ENCODE peak calls at places on chromosomes 7 and 10, in nine cellular contexts. One of them, this sample, is unnamed.

GRCh38 chr7:29161226-29161625 is 14.9 kb upstream of the CPVL start:
- DNase-seq in choroid plexus epithelial cell: no peak
- DNase-seq in stomach: no peak
- DNase-seq in GM06990: no peak
- DNase-seq in CD4-positive, alpha-beta memory T cell: no peak
- DNase-seq in A549: no peak
- DNase-seq in left ventricle myocardium inferior: no peak
- DNase-seq in heart right ventricle: no peak
- DNase-seq in right atrium auricular region: no peak
- DNase-seq in this sample: no peak

GRCh38 chr7:50663396-50664102 is 98.3 kb upstream of the DDC start:
- DNase-seq in right atrium auricular region: no peak
- DNase-seq in CD4-positive, alpha-beta memory T cell: no peak
- DNase-seq in stomach: no peak
- DNase-seq in heart right ventricle: no peak
- DNase-seq in left ventricle myocardium inferior: no peak
- DNase-seq in GM06990: no peak
- DNase-seq in A549: no peak
- DNase-seq in choroid plexus epithelial cell: no peak
- DNase-seq in this sample: no peak

GRCh38 chr7:24169077-24169624 is 114.8 kb upstream of the NPY start:
- DNase-seq in left ventricle myocardium inferior: no peak
- DNase-seq in right atrium auricular region: no peak
- DNase-seq in heart right ventricle: no peak
- DNase-seq in GM06990: no peak
- DNase-seq in A549: no peak
- DNase-seq in CD4-positive, alpha-beta memory T cell: no peak
- DNase-seq in stomach: no peak
- DNase-seq in choroid plexus epithelial cell: no peak
- DNase-seq in this sample: no peak

GRCh38 chr7:150857276-150858055 is 5.1 kb downstream of the AOC1 start:
- DNase-seq in left ventricle myocardium inferior: no peak
- DNase-seq in heart right ventricle: no peak
- DNase-seq in GM06990: no peak
- DNase-seq in CD4-positive, alpha-beta memory T cell: no peak
- DNase-seq in stomach: no peak
- DNase-seq in right atrium auricular region: no peak
- DNase-seq in choroid plexus epithelial cell: no peak
- DNase-seq in A549: no peak
- DNase-seq in this sample: peak; percentile 65

GRCh38 chr10:52469970-52470705 is 156.1 kb downstream of the DKK1 start:
- DNase-seq in right atrium auricular region: no peak
- DNase-seq in choroid plexus epithelial cell: no peak
- DNase-seq in heart right ventricle: no peak
- DNase-seq in A549: no peak
- DNase-seq in CD4-positive, alpha-beta memory T cell: no peak
- DNase-seq in stomach: no peak
- DNase-seq in left ventricle myocardium inferior: no peak
- DNase-seq in GM06990: no peak
- DNase-seq in this sample: no peak

GRCh38 chr7:27611043-27611442 is 51.6 kb downstream of the HIBADH start:
- DNase-seq in left ventricle myocardium inferior: no peak
- DNase-seq in choroid plexus epithelial cell: no peak
- DNase-seq in GM06990: no peak
- DNase-seq in CD4-positive, alpha-beta memory T cell: no peak
- DNase-seq in right atrium auricular region: no peak
- DNase-seq in A549: no peak
- DNase-seq in stomach: no peak
- DNase-seq in heart right ventricle: no peak
- DNase-seq in this sample: no peak

GRCh38 chr7:121516791-121517305 is 120.7 kb upstream of the FAM3C start:
- DNase-seq in right atrium auricular region: no peak
- DNase-seq in A549: no peak
- DNase-seq in heart right ventricle: no peak
- DNase-seq in left ventricle myocardium inferior: no peak
- DNase-seq in GM06990: no peak
- DNase-seq in choroid plexus epithelial cell: no peak
- DNase-seq in CD4-positive, alpha-beta memory T cell: no peak
- DNase-seq in stomach: no peak
- DNase-seq in this sample: no peak

GRCh38 chr10:130251766-130252165 is 115.6 kb downstream of the GLRX3 start:
- DNase-seq in GM06990: no peak
- DNase-seq in stomach: no peak
- DNase-seq in CD4-positive, alpha-beta memory T cell: no peak
- DNase-seq in right atrium auricular region: peak; percentile 11
- DNase-seq in choroid plexus epithelial cell: no peak
- DNase-seq in left ventricle myocardium inferior: no peak
- DNase-seq in heart right ventricle: no peak
- DNase-seq in A549: no peak
- DNase-seq in this sample: no peak

GRCh38 chr7:138814806-138815332 is 16.9 kb upstream of the ATP6V0A4 start:
- DNase-seq in left ventricle myocardium inferior: no peak
- DNase-seq in CD4-positive, alpha-beta memory T cell: no peak
- DNase-seq in GM06990: no peak
- DNase-seq in choroid plexus epithelial cell: peak; percentile 23
- DNase-seq in right atrium auricular region: no peak
- DNase-seq in heart right ventricle: no peak
- DNase-seq in stomach: no peak
- DNase-seq in A549: no peak
- DNase-seq in this sample: no peak

GRCh38 chr10:8233049-8233448 is 178.6 kb downstream of the GATA3 start:
- DNase-seq in CD4-positive, alpha-beta memory T cell: no peak
- DNase-seq in left ventricle myocardium inferior: no peak
- DNase-seq in right atrium auricular region: no peak
- DNase-seq in A549: no peak
- DNase-seq in GM06990: no peak
- DNase-seq in choroid plexus epithelial cell: no peak
- DNase-seq in stomach: no peak
- DNase-seq in heart right ventricle: no peak
- DNase-seq in this sample: no peak

GRCh38 chr10:23198940-23199767 is 7.0 kb downstream of the PTF1A start:
- DNase-seq in A549: peak; percentile 18
- DNase-seq in heart right ventricle: no peak
- DNase-seq in choroid plexus epithelial cell: no peak
- DNase-seq in CD4-positive, alpha-beta memory T cell: no peak
- DNase-seq in right atrium auricular region: no peak
- DNase-seq in left ventricle myocardium inferior: no peak
- DNase-seq in stomach: no peak
- DNase-seq in GM06990: peak; percentile 29
- DNase-seq in this sample: no peak

GRCh38 chr10:123354521-123354920 is 200.3 kb downstream of the BUB3 start:
- DNase-seq in GM06990: no peak
- DNase-seq in left ventricle myocardium inferior: no peak
- DNase-seq in choroid plexus epithelial cell: no peak
- DNase-seq in heart right ventricle: no peak
- DNase-seq in A549: no peak
- DNase-seq in stomach: no peak
- DNase-seq in right atrium auricular region: no peak
- DNase-seq in CD4-positive, alpha-beta memory T cell: no peak
- DNase-seq in this sample: no peak

GRCh38 chr10:95201736-95202135 is 7.7 kb downstream of the ACSM6 start:
- DNase-seq in heart right ventricle: no peak
- DNase-seq in GM06990: no peak
- DNase-seq in stomach: no peak
- DNase-seq in A549: peak; percentile 60
- DNase-seq in CD4-positive, alpha-beta memory T cell: no peak
- DNase-seq in right atrium auricular region: no peak
- DNase-seq in left ventricle myocardium inferior: no peak
- DNase-seq in choroid plexus epithelial cell: peak; percentile 53
- DNase-seq in this sample: no peak

GRCh38 chr10:26805567-26806245 is 55.1 kb downstream of the ABI1 start:
- DNase-seq in choroid plexus epithelial cell: peak; percentile 53
- DNase-seq in right atrium auricular region: no peak
- DNase-seq in A549: no peak
- DNase-seq in heart right ventricle: no peak
- DNase-seq in left ventricle myocardium inferior: no peak
- DNase-seq in CD4-positive, alpha-beta memory T cell: no peak
- DNase-seq in GM06990: no peak
- DNase-seq in stomach: no peak
- DNase-seq in this sample: no peak
- H3K4me3 ChIP-seq in choroid plexus epithelial cell: no peak overlapping the region
- H3K4me3 ChIP-seq in right atrium auricular region: no peak overlapping the region
- H3K4me3 ChIP-seq in A549: no peak overlapping the region
- H3K4me3 ChIP-seq in heart right ventricle: no peak overlapping the region
- H3K4me3 ChIP-seq in left ventricle myocardium inferior: no peak overlapping the region
- H3K4me3 ChIP-seq in CD4-positive, alpha-beta memory T cell: no peak overlapping the region
- H3K4me3 ChIP-seq in GM06990: no peak overlapping the region
- H3K4me3 ChIP-seq in stomach: no peak overlapping the region
- H3K4me3 ChIP-seq in this sample: no peak overlapping the region

GRCh38 chr10:101132636-101133473 is 1.8 kb downstream of the TLX1 start:
- DNase-seq in left ventricle myocardium inferior: no peak
- DNase-seq in stomach: no peak
- DNase-seq in A549: no peak
- DNase-seq in CD4-positive, alpha-beta memory T cell: no peak
- DNase-seq in GM06990: no peak
- DNase-seq in right atrium auricular region: no peak
- DNase-seq in choroid plexus epithelial cell: no peak
- DNase-seq in heart right ventricle: no peak
- DNase-seq in this sample: peak; percentile 34

GRCh38 chr10:101133489-101134298 is 2.6 kb downstream of the TLX1 start:
- DNase-seq in stomach: no peak
- DNase-seq in A549: no peak
- DNase-seq in CD4-positive, alpha-beta memory T cell: no peak
- DNase-seq in right atrium auricular region: no peak
- DNase-seq in choroid plexus epithelial cell: no peak
- DNase-seq in left ventricle myocardium inferior: no peak
- DNase-seq in GM06990: no peak
- DNase-seq in heart right ventricle: no peak
- DNase-seq in this sample: peak; percentile 64

GRCh38 chr10:101130141-101130540 is 959 bp upstream of the TLX1 start:
- DNase-seq in CD4-positive, alpha-beta memory T cell: no peak
- DNase-seq in GM06990: no peak
- DNase-seq in left ventricle myocardium inferior: no peak
- DNase-seq in heart right ventricle: no peak
- DNase-seq in stomach: no peak
- DNase-seq in choroid plexus epithelial cell: no peak
- DNase-seq in A549: no peak
- DNase-seq in right atrium auricular region: no peak
- DNase-seq in this sample: no peak

GRCh38 chr10:101131962-101132635 is 999 bp downstream of the TLX1 start:
- DNase-seq in choroid plexus epithelial cell: no peak
- DNase-seq in GM06990: no peak
- DNase-seq in heart right ventricle: no peak
- DNase-seq in stomach: no peak
- DNase-seq in right atrium auricular region: no peak
- DNase-seq in A549: no peak
- DNase-seq in left ventricle myocardium inferior: no peak
- DNase-seq in CD4-positive, alpha-beta memory T cell: no peak
- DNase-seq in this sample: no peak

GRCh38 chr10:101130984-101131961 is at the start of gene TLX1:
- DNase-seq in choroid plexus epithelial cell: no peak
- DNase-seq in heart right ventricle: peak; percentile 38
- DNase-seq in left ventricle myocardium inferior: no peak
- DNase-seq in stomach: peak; percentile 57
- DNase-seq in A549: no peak
- DNase-seq in CD4-positive, alpha-beta memory T cell: no peak
- DNase-seq in GM06990: no peak
- DNase-seq in right atrium auricular region: no peak
- DNase-seq in this sample: no peak
- H3K4me3 ChIP-seq in choroid plexus epithelial cell: no peak within 1 kb of the TSS
- H3K4me3 ChIP-seq in heart right ventricle: no peak within 1 kb of the TSS
- H3K4me3 ChIP-seq in left ventricle myocardium inferior: peak within 1 kb of the TSS; percentile 61
- H3K4me3 ChIP-seq in stomach: peak within 1 kb of the TSS; percentile 29
- H3K4me3 ChIP-seq in A549: peak within 1 kb of the TSS; percentile 33
- H3K4me3 ChIP-seq in CD4-positive, alpha-beta memory T cell: no peak within 1 kb of the TSS
- H3K4me3 ChIP-seq in GM06990: no peak within 1 kb of the TSS
- H3K4me3 ChIP-seq in right atrium auricular region: peak within 1 kb of the TSS; percentile 14
- H3K4me3 ChIP-seq in this sample: peak within 1 kb of the TSS; percentile 32

DNA sequence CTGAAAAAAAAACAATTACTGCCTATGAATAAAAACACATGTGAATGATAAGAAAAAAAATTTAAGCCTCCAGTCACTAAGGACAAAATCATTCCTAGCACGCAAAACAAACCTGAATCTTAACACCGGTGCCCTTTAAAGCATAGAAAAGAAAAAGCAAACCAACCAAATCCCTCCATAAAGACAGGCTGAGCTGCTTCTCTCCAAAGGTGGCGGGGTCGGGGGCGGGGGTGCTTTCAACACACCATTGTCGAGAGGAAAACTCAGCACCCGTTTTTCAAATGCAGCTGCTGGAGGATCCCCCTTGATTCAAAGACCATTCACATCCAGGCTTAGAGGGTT is 1.4 kb downstream of the ST8SIA6 start:
- DNase-seq in right atrium auricular region: no peak
- DNase-seq in CD4-positive, alpha-beta memory T cell: no peak
- DNase-seq in stomach: no peak
- DNase-seq in left ventricle myocardium inferior: no peak
- DNase-seq in GM06990: no peak
- DNase-seq in A549: peak; percentile 27
- DNase-seq in heart right ventricle: no peak
- DNase-seq in choroid plexus epithelial cell: no peak
- DNase-seq in this sample: no peak
- H3K4me3 ChIP-seq in right atrium auricular region: peak overlapping the region; percentile 35
- H3K4me3 ChIP-seq in CD4-positive, alpha-beta memory T cell: no peak overlapping the region
- H3K4me3 ChIP-seq in stomach: peak overlapping the region; percentile 41
- H3K4me3 ChIP-seq in left ventricle myocardium inferior: peak overlapping the region; percentile 72
- H3K4me3 ChIP-seq in GM06990: no peak overlapping the region
- H3K4me3 ChIP-seq in A549: peak overlapping the region; percentile 74
- H3K4me3 ChIP-seq in heart right ventricle: no peak overlapping the region
- H3K4me3 ChIP-seq in choroid plexus epithelial cell: peak overlapping the region; percentile 57
- H3K4me3 ChIP-seq in this sample: peak overlapping the region; percentile 49

DNA sequence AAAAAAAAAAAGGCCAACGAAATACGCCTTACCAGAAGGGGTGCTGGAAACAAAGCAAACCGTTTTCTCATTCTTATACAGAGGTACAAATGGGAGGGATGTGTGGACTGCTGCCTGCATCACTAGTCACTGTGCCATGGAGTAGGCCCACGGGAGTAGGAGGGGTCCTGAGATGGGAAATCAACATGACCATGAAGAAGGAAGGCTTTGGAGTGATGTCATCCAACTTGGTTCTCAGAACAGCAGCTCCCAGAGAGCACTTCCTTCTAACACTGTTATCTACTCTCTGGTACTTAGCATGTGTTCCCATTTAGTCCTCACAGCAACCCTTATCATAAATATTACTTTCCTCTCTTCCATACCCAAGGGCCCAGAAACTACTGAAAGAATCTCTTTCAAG is 60.0 kb upstream of the LRGUK start:
- DNase-seq in GM06990: no peak
- DNase-seq in A549: no peak
- DNase-seq in heart right ventricle: no peak
- DNase-seq in right atrium auricular region: no peak
- DNase-seq in CD4-positive, alpha-beta memory T cell: no peak
- DNase-seq in stomach: no peak
- DNase-seq in choroid plexus epithelial cell: no peak
- DNase-seq in left ventricle myocardium inferior: no peak
- DNase-seq in this sample: no peak
- H3K4me3 ChIP-seq in GM06990: no peak overlapping the region
- H3K4me3 ChIP-seq in A549: no peak overlapping the region
- H3K4me3 ChIP-seq in heart right ventricle: no peak overlapping the region
- H3K4me3 ChIP-seq in right atrium auricular region: no peak overlapping the region
- H3K4me3 ChIP-seq in CD4-positive, alpha-beta memory T cell: no peak overlapping the region
- H3K4me3 ChIP-seq in stomach: no peak overlapping the region
- H3K4me3 ChIP-seq in choroid plexus epithelial cell: no peak overlapping the region
- H3K4me3 ChIP-seq in left ventricle myocardium inferior: no peak overlapping the region
- H3K4me3 ChIP-seq in this sample: no peak overlapping the region

This sample was measured in upper lobe of left lung.